ENCODE peak calls at places on chromosomes 5 and 9, in five cellular contexts. One of them, this sample, is unnamed.

GRCh38 chr9:36396985-36397384 is 3.1 kb downstream of the RNF38 start:
- DNase-seq in HCT116: no peak
- DNase-seq in HepG2: no peak
- DNase-seq in H1: no peak
- DNase-seq in SK-N-SH: no peak
- DNase-seq in this sample: no peak

GRCh38 chr5:67089200-67089725 is 107.3 kb downstream of the CD180 start:
- DNase-seq in HCT116: no peak
- DNase-seq in HepG2: no peak
- DNase-seq in H1: no peak
- DNase-seq in SK-N-SH: peak
- DNase-seq in this sample: no peak

GRCh38 chr9:125025584-125025983 is 84.7 kb upstream of the GOLGA1 start:
- DNase-seq in HCT116: no peak
- DNase-seq in HepG2: no peak
- DNase-seq in H1: no peak
- DNase-seq in SK-N-SH: no peak
- DNase-seq in this sample: no peak

GRCh38 chr9:438066-438465 is 223.4 kb downstream of the DOCK8 start:
- DNase-seq in HCT116: no peak
- DNase-seq in HepG2: no peak
- DNase-seq in H1: no peak
- DNase-seq in SK-N-SH: no peak
- DNase-seq in this sample: no peak

GRCh38 chr9:130930132-130930803 is 8.8 kb downstream of the FIBCD1 start:
- DNase-seq in HCT116: no peak
- DNase-seq in HepG2: no peak
- DNase-seq in H1: no peak
- DNase-seq in SK-N-SH: no peak
- DNase-seq in this sample: no peak

GRCh38 chr9:76926324-76926731 is 20.4 kb upstream of the PRUNE2 start:
- DNase-seq in HCT116: no peak
- DNase-seq in HepG2: no peak
- DNase-seq in H1: no peak
- DNase-seq in SK-N-SH: no peak
- DNase-seq in this sample: no peak

GRCh38 chr5:106392766-106393165 is 1278.0 kb downstream of the EFNA5 start:
- DNase-seq in HCT116: no peak
- DNase-seq in HepG2: no peak
- DNase-seq in H1: no peak
- DNase-seq in SK-N-SH: no peak
- DNase-seq in this sample: no peak

GRCh38 chr9:125652771-125653170 is 54.2 kb downstream of the MAPKAP1 start:
- DNase-seq in HCT116: no peak
- DNase-seq in HepG2: no peak
- DNase-seq in H1: no peak
- DNase-seq in SK-N-SH: no peak
- DNase-seq in this sample: no peak

GRCh38 chr9:130768265-130768664 is 66.8 kb upstream of the ABL1 start:
- DNase-seq in HCT116: no peak
- DNase-seq in HepG2: peak
- DNase-seq in H1: no peak
- DNase-seq in SK-N-SH: no peak
- DNase-seq in this sample: peak

GRCh38 chr9:97237951-97238851 is 69.3 kb upstream of the CCDC180 start:
- DNase-seq in HCT116: peak
- DNase-seq in HepG2: peak
- DNase-seq in H1: no peak
- DNase-seq in SK-N-SH: peak
- DNase-seq in this sample: peak

GRCh38 chr5:125654392-125654791 is 768.8 kb upstream of the GRAMD2B start:
- DNase-seq in HCT116: no peak
- DNase-seq in HepG2: no peak
- DNase-seq in H1: no peak
- DNase-seq in SK-N-SH: no peak
- DNase-seq in this sample: no peak

GRCh38 chr9:132341177-132341840 is 13.5 kb downstream of the SETX start:
- DNase-seq in HCT116: no peak
- DNase-seq in HepG2: no peak
- DNase-seq in H1: no peak
- DNase-seq in SK-N-SH: no peak
- DNase-seq in this sample: no peak

GRCh38 chr5:74629326-74629725 is 11.2 kb downstream of the ENC1 start:
- DNase-seq in HCT116: no peak
- DNase-seq in HepG2: no peak
- DNase-seq in H1: no peak
- DNase-seq in SK-N-SH: no peak
- DNase-seq in this sample: no peak

GRCh38 chr5:179271821-179272325 is 73.4 kb downstream of the ADAMTS2 start:
- DNase-seq in HCT116: no peak
- DNase-seq in HepG2: no peak
- DNase-seq in H1: no peak
- DNase-seq in SK-N-SH: peak
- DNase-seq in this sample: no peak

GRCh38 chr5:127958421-127959011 is 125.0 kb upstream of the SLC12A2 start:
- DNase-seq in HCT116: no peak
- DNase-seq in HepG2: peak
- DNase-seq in H1: no peak
- DNase-seq in SK-N-SH: no peak
- DNase-seq in this sample: no peak

GRCh38 chr9:6944093-6944551 is 186.3 kb downstream of the KDM4C start:
- DNase-seq in HCT116: no peak
- DNase-seq in HepG2: no peak
- DNase-seq in H1: no peak
- DNase-seq in SK-N-SH: peak
- DNase-seq in this sample: no peak

GRCh38 chr5:108642170-108642906 is 105.4 kb upstream of the FER start:
- DNase-seq in HCT116: peak
- DNase-seq in HepG2: peak
- DNase-seq in H1: peak
- DNase-seq in SK-N-SH: peak
- DNase-seq in this sample: peak

GRCh38 chr9:120925535-120926396 is 830 bp downstream of the TRAF1 start:
- DNase-seq in HCT116: no peak
- DNase-seq in HepG2: no peak
- DNase-seq in H1: no peak
- DNase-seq in SK-N-SH: no peak
- DNase-seq in this sample: peak

GRCh38 chr9:120478208-120478607 is 101.8 kb downstream of the CDK5RAP2 start:
- DNase-seq in HCT116: no peak
- DNase-seq in HepG2: no peak
- DNase-seq in H1: no peak
- DNase-seq in SK-N-SH: no peak
- DNase-seq in this sample: no peak

GRCh38 chr9:34046784-34047379 is 1.8 kb downstream of the UBAP2 start:
- DNase-seq in HCT116: no peak
- DNase-seq in HepG2: no peak
- DNase-seq in H1: no peak
- DNase-seq in SK-N-SH: peak
- DNase-seq in this sample: no peak

GRCh38 chr5:90529939-90530677 is 724 bp upstream of the LYSMD3 start:
- DNase-seq in HCT116: peak
- DNase-seq in HepG2: peak
- DNase-seq in H1: no peak
- DNase-seq in SK-N-SH: peak
- DNase-seq in this sample: peak

GRCh38 chr9:128540630-128541355 is 11.6 kb upstream of the SPTAN1 start:
- DNase-seq in HCT116: no peak
- DNase-seq in HepG2: no peak
- DNase-seq in H1: no peak
- DNase-seq in SK-N-SH: no peak
- DNase-seq in this sample: no peak

GRCh38 chr5:74624931-74625505 is 15.5 kb downstream of the ENC1 start:
- DNase-seq in HCT116: no peak
- DNase-seq in HepG2: no peak
- DNase-seq in H1: no peak
- DNase-seq in SK-N-SH: no peak
- DNase-seq in this sample: no peak

GRCh38 chr9:99092643-99093491 is 12.0 kb upstream of the TGFBR1 start:
- DNase-seq in HCT116: no peak
- DNase-seq in HepG2: no peak
- DNase-seq in H1: no peak
- DNase-seq in SK-N-SH: no peak
- DNase-seq in this sample: peak

GRCh38 chr9:120524852-120525251 is 55.1 kb downstream of the CDK5RAP2 start:
- DNase-seq in HCT116: no peak
- DNase-seq in HepG2: no peak
- DNase-seq in H1: no peak
- DNase-seq in SK-N-SH: no peak
- DNase-seq in this sample: no peak

GRCh38 chr9:124857533-124858162 is 4.1 kb downstream of the RPL35 start:
- DNase-seq in HCT116: no peak
- DNase-seq in HepG2: no peak
- DNase-seq in H1: no peak
- DNase-seq in SK-N-SH: no peak
- DNase-seq in this sample: no peak

GRCh38 chr9:112485574-112485973 is 1.1 kb upstream of the KIAA1958 start:
- DNase-seq in HCT116: no peak
- DNase-seq in HepG2: no peak
- DNase-seq in H1: no peak
- DNase-seq in SK-N-SH: no peak
- DNase-seq in this sample: no peak

GRCh38 chr9:137797206-137798120 is 80.1 kb upstream of the CACNA1B start:
- DNase-seq in HCT116: no peak
- DNase-seq in HepG2: no peak
- DNase-seq in H1: no peak
- DNase-seq in SK-N-SH: no peak
- DNase-seq in this sample: no peak

GRCh38 chr5:56507348-56507930 is 274.3 kb upstream of the ANKRD55 start:
- DNase-seq in HCT116: no peak
- DNase-seq in HepG2: peak
- DNase-seq in H1: no peak
- DNase-seq in SK-N-SH: no peak
- DNase-seq in this sample: no peak

GRCh38 chr9:73613092-73613701 is 461.5 kb downstream of the ANXA1 start:
- DNase-seq in HCT116: no peak
- DNase-seq in HepG2: no peak
- DNase-seq in H1: no peak
- DNase-seq in SK-N-SH: no peak
- DNase-seq in this sample: no peak

GRCh38 chr5:65817936-65818335 is 95.9 kb downstream of the NLN start:
- DNase-seq in HCT116: no peak
- DNase-seq in HepG2: no peak
- DNase-seq in H1: no peak
- DNase-seq in SK-N-SH: no peak
- DNase-seq in this sample: no peak

GRCh38 chr5:607541-608285 is 4.4 kb upstream of the CEP72 start:
- DNase-seq in HCT116: no peak
- DNase-seq in HepG2: no peak
- DNase-seq in H1: no peak
- DNase-seq in SK-N-SH: no peak
- DNase-seq in this sample: no peak
- TF ChIP-seq JUND in HCT116: no peak
- TF ChIP-seq JUND in HepG2: no peak
- TF ChIP-seq JUND in H1: no peak
- TF ChIP-seq JUND in SK-N-SH: no peak
- TF ChIP-seq JUND in this sample: no peak

GRCh38 chr5:7261900-7262299 is 134.0 kb upstream of the ADCY2 start:
- DNase-seq in HCT116: no peak
- DNase-seq in HepG2: no peak
- DNase-seq in H1: no peak
- DNase-seq in SK-N-SH: no peak
- DNase-seq in this sample: no peak
- H3K9ac ChIP-seq in HCT116: no peak
- H3K9ac ChIP-seq in HepG2: no peak
- H3K9ac ChIP-seq in H1: no peak
- H3K9ac ChIP-seq in SK-N-SH: no peak
- H3K9ac ChIP-seq in this sample: no peak

GRCh38 chr5:79890119-79890870 is 100.8 kb downstream of the MTX3 start:
- DNase-seq in HCT116: no peak
- DNase-seq in HepG2: peak
- DNase-seq in H1: no peak
- DNase-seq in SK-N-SH: no peak
- DNase-seq in this sample: no peak
- H2AFZ ChIP-seq in HCT116: no peak
- H2AFZ ChIP-seq in HepG2: no peak
- H2AFZ ChIP-seq in H1: no peak
- H2AFZ ChIP-seq in SK-N-SH: no peak
- H2AFZ ChIP-seq in this sample: no peak

GRCh38 chr5:175104682-175105081 is 339.3 kb downstream of the DRD1 start:
- DNase-seq in HCT116: no peak
- DNase-seq in HepG2: no peak
- DNase-seq in H1: no peak
- DNase-seq in SK-N-SH: no peak
- DNase-seq in this sample: no peak
- TF ChIP-seq JUND in HCT116: no peak
- TF ChIP-seq JUND in HepG2: no peak
- TF ChIP-seq JUND in H1: no peak
- TF ChIP-seq JUND in SK-N-SH: no peak
- TF ChIP-seq JUND in this sample: no peak

DNA sequence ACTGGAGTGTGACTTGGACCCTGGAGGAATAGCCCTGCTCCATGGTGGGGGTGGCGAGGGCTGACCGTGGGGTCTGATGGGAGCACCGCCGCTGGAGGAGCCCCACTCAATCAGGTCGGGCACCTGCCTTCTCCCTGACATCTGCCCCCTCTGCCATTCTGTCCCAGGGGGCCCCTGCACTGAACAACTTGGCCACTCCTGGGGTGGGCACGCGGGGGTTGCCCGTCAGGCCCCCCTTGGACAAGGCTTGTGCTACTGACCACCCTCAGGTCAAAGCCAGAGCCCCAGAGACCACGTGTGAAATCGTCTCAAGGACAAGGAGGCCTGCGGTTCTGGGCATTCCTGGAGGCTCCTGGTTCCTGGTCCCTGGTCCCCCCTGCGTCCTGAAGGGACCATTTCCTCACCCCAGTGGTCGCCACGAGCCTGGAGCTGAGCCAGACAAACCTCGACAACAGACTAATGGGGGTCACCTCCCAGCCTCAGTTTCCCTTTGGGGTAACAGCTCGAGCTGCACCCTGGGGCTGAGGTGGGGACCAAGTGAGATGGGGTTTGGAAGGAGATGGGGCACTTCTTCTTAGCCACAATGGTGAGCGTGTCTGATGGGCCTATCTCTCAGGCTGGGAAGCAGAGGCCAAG is 73.4 kb upstream of the RNU6ATAC start:
- DNase-seq in HCT116: no peak
- DNase-seq in HepG2: no peak
- DNase-seq in H1: no peak
- DNase-seq in SK-N-SH: no peak
- DNase-seq in this sample: no peak
- H3K9ac ChIP-seq in HCT116: no peak
- H3K9ac ChIP-seq in HepG2: no peak
- H3K9ac ChIP-seq in H1: no peak
- H3K9ac ChIP-seq in SK-N-SH: no peak
- H3K9ac ChIP-seq in this sample: no peak

GRCh38 chr5:158543539-158544387 is 556.0 kb downstream of the EBF1 start:
- DNase-seq in HCT116: no peak
- DNase-seq in HepG2: no peak
- DNase-seq in H1: no peak
- DNase-seq in SK-N-SH: no peak
- DNase-seq in this sample: no peak
- H2AFZ ChIP-seq in HCT116: no peak
- H2AFZ ChIP-seq in HepG2: no peak
- H2AFZ ChIP-seq in H1: no peak
- H2AFZ ChIP-seq in SK-N-SH: no peak
- H2AFZ ChIP-seq in this sample: no peak

This sample was measured in K562.